ENCODE peak calls at places on chromosomes 12 and 14, in eight cellular contexts. D is right atrium auricular region; Y is GM04504; I is astrocyte of the cerebellum; J is activated CD4-positive, alpha-beta T cell treated with anti-CD3 and anti-CD28 coated beads for 48 hours; O is activated naive CD4-positive, alpha-beta T cell; X is anterior cingulate cortex; G is NCI-H2171 treated with DMSO at 0.1 percent for 48 hours. K is an unnamed sample.
A peak's percentile ranks its signal among the peaks of the same experiment; 100 is the strongest.

GRCh38 chr12:107564946-107565345 is 120.7 kb upstream of the PWP1 start:
- DNase-seq in G (peak; percentile 5), Y (no peak), O (no peak), D (no peak), X (no peak), I (no peak), J (peak; percentile 9), K (no peak)

GRCh38 chr14:95406756-95407155 is 87.0 kb upstream of the CLMN start:
- DNase-seq in D (no peak), O (no peak), X (no peak), Y (no peak), I (no peak), G (no peak), J (no peak), K (no peak)

GRCh38 chr12:52432559-52433207 is 1.5 kb downstream of the KRT75 start:
- DNase-seq in G (no peak), Y (no peak), O (no peak), J (no peak), X (no peak), I (no peak), D (no peak), K (no peak)

GRCh38 chr12:57178213-57178612 is 30.8 kb upstream of the LRP1-AS start:
- DNase-seq in O (no peak), D (no peak), J (no peak), X (no peak), I (no peak), Y (no peak), G (no peak), K (no peak)

GRCh38 chr14:99982449-99983250 is 82.6 kb upstream of the EVL start:
- DNase-seq in Y (peak; percentile 35), I (peak; percentile 44), G (peak; percentile 82), J (peak; percentile 62), O (no peak), D (no peak), X (peak; percentile 20), K (no peak)

GRCh38 chr12:107486140-107486892 is 199.3 kb upstream of the PWP1 start:
- DNase-seq in I (no peak), J (no peak), Y (no peak), G (no peak), O (no peak), D (no peak), X (no peak), K (no peak)

GRCh38 chr14:102889615-102890014 is 32.8 kb upstream of the AMN start:
- DNase-seq in I (no peak), O (no peak), J (no peak), Y (no peak), G (no peak), X (no peak), D (no peak), K (no peak)

GRCh38 chr12:121214855-121215745 is 5.2 kb downstream of the P2RX4 start:
- DNase-seq in J (no peak), O (no peak), D (no peak), I (peak; percentile 61), X (no peak), Y (peak; percentile 89), G (no peak), K (no peak)

GRCh38 chr12:117649796-117650195 is 288.4 kb upstream of the NOS1 start:
- DNase-seq in G (no peak), D (no peak), X (no peak), O (no peak), J (no peak), Y (no peak), I (no peak), K (no peak)

GRCh38 chr12:71607494-71608330 is 55.9 kb downstream of the ZFC3H1 start:
- DNase-seq in G (no peak), D (no peak), O (no peak), J (no peak), I (no peak), Y (no peak), X (no peak), K (no peak)

GRCh38 chr12:43057561-43057960 is 468.0 kb upstream of the PRICKLE1 start:
- DNase-seq in Y (no peak), O (no peak), J (no peak), X (no peak), I (peak; percentile 28), G (no peak), D (no peak), K (no peak)

GRCh38 chr12:24795699-24796385 is 153.1 kb downstream of the BCAT1 start:
- DNase-seq in X (no peak), O (no peak), D (no peak), J (peak; percentile 6), Y (no peak), G (no peak), I (no peak), K (no peak)

GRCh38 chr12:125755512-125755911 is 690.3 kb downstream of the AACS start:
- DNase-seq in O (no peak), J (no peak), I (no peak), X (no peak), Y (no peak), G (no peak), D (no peak), K (no peak)

GRCh38 chr14:51251486-51251885 is 11.4 kb downstream of the TMX1 start:
- DNase-seq in J (no peak), D (no peak), G (no peak), O (no peak), Y (no peak), X (no peak), I (no peak), K (no peak)

GRCh38 chr12:57846285-57846576 is 298 bp downstream of the CTDSP2 start:
- DNase-seq in Y (no peak), X (no peak), J (peak; percentile 54), D (no peak), O (no peak), G (no peak), I (no peak), K (no peak)

GRCh38 chr12:108696111-108696995 is 35.0 kb downstream of the CORO1C start:
- DNase-seq in D (no peak), O (no peak), J (peak; percentile 56), X (no peak), G (peak; percentile 20), I (peak; percentile 99), Y (peak; percentile 90), K (no peak)

GRCh38 chr12:114687802-114688201 is 3.8 kb upstream of the TBX3 start:
- DNase-seq in Y (no peak), X (no peak), J (no peak), D (no peak), I (no peak), G (no peak), O (no peak), K (no peak)

GRCh38 chr12:98594050-98594853 is 766 bp downstream of the SLC25A3 start:
- DNase-seq in Y (no peak), X (no peak), D (peak; percentile 73), G (no peak), J (peak; percentile 37), I (no peak), O (peak; percentile 27), K (no peak)

GRCh38 chr12:38664661-38665269 is 240.6 kb downstream of the CPNE8 start:
- DNase-seq in X (no peak), O (no peak), G (peak; percentile 2), I (no peak), J (no peak), D (no peak), Y (peak; percentile 11), K (no peak)

GRCh38 chr14:68244272-68244975 is 424.8 kb downstream of the RAD51B start:
- DNase-seq in D (no peak), I (peak; percentile 72), Y (no peak), J (no peak), O (no peak), G (no peak), X (no peak), K (no peak)

GRCh38 chr14:88992011-88992410 is 167.6 kb downstream of the TTC8 start:
- DNase-seq in G (no peak), X (no peak), J (no peak), O (no peak), Y (no peak), I (no peak), D (no peak), K (no peak)

GRCh38 chr12:18492372-18493025 is 231.2 kb downstream of the PIK3C2G start:
- DNase-seq in I (no peak), J (no peak), G (no peak), X (no peak), O (no peak), D (no peak), Y (no peak), K (no peak)

GRCh38 chr12:26746315-26746714 is 86.7 kb downstream of the ITPR2 start:
- DNase-seq in J (no peak), G (no peak), Y (peak; percentile 32), O (no peak), D (no peak), X (no peak), I (peak; percentile 55), K (no peak)

GRCh38 chr12:23140710-23141109 is 515.7 kb downstream of the ETNK1 start:
- DNase-seq in X (no peak), Y (no peak), O (no peak), J (no peak), G (no peak), I (peak; percentile 91), D (no peak), K (no peak)

GRCh38 chr14:102554835-102555819 is 37.3 kb upstream of the RCOR1 start:
- DNase-seq in I (no peak), D (no peak), O (peak; percentile 25), J (peak; percentile 64), Y (no peak), G (peak; percentile 37), X (no peak), K (no peak)

GRCh38 chr14:74259513-74259912 is 20.3 kb downstream of the VSX2 start:
- DNase-seq in Y (no peak), J (no peak), X (no peak), G (no peak), I (no peak), D (no peak), O (no peak), K (no peak)

GRCh38 chr14:58100735-58101368 is 51.2 kb downstream of the ARMH4 start:
- DNase-seq in D (no peak), G (no peak), Y (no peak), O (no peak), X (no peak), I (peak; percentile 19), J (no peak), K (no peak)